ENCODE peak calls at places on chromosomes 12 and 14, in ten cellular contexts. Q is K562; T is astrocyte; W is RWPE1; V is tibial artery; H is GM13977; I is GM23338; B is IMR-90; M is activated CD8-positive, alpha-beta T cell treated with anti-CD3 and anti-CD28 coated beads for 36 hours; K is fibroblast of pulmonary artery. X is an unnamed sample.

GRCh38 chr12:119807380-119807779 is 69.7 kb downstream of the CIT start:
- DNase-seq in Q (no peak), T (no peak), W (no peak), V (no peak), H (no peak), I (no peak), B (no peak), M (no peak), K (no peak), X (no peak)

GRCh38 chr12:107845226-107845979 is 70.9 kb downstream of the ASCL4 start:
- DNase-seq in Q (no peak), T (no peak), W (no peak), V (no peak), H (no peak), I (peak), B (no peak), M (no peak), K (no peak), X (no peak)

GRCh38 chr12:32603858-32604257 is 75.2 kb upstream of the DNM1L start:
- DNase-seq in Q (no peak), T (peak), W (no peak), V (no peak), H (peak), I (no peak), B (peak), M (peak), K (peak), X (no peak)

GRCh38 chr12:107645630-107646333 is 39.8 kb upstream of the PWP1 start:
- DNase-seq in Q (no peak), T (no peak), W (no peak), V (no peak), H (no peak), I (peak), B (no peak), M (no peak), K (no peak), X (no peak)

GRCh38 chr12:122282066-122282465 is 15.8 kb upstream of the VPS33A start:
- DNase-seq in Q (no peak), T (peak), W (no peak), V (no peak), H (no peak), I (peak), B (peak), M (no peak), K (peak), X (no peak)

GRCh38 chr14:78005325-78005724 is 164.8 kb upstream of the NRXN3 start:
- DNase-seq in Q (peak), T (peak), W (peak), V (no peak), H (peak), I (no peak), B (no peak), M (no peak), K (peak), X (no peak)

GRCh38 chr12:26435005-26435404 is 239.6 kb downstream of the SSPN start:
- DNase-seq in Q (no peak), T (no peak), W (no peak), V (no peak), H (no peak), I (no peak), B (no peak), M (no peak), K (no peak), X (no peak)

GRCh38 chr12:3381059-3382047 is 109.7 kb upstream of the PRMT8 start:
- DNase-seq in Q (no peak), T (no peak), W (no peak), V (no peak), H (no peak), I (no peak), B (no peak), M (no peak), K (no peak), X (no peak)

GRCh38 chr14:65222434-65222833 is 120.1 kb upstream of the MAX start:
- DNase-seq in Q (peak), T (peak), W (peak), V (no peak), H (peak), I (peak), B (peak), M (peak), K (peak), X (peak)

GRCh38 chr12:95473947-95474817 is at the start of gene METAP2:
- DNase-seq in Q (peak), T (peak), W (peak), V (peak), H (peak), I (peak), B (peak), M (peak), K (peak), X (peak)

GRCh38 chr12:93839076-93839475 is 161.9 kb downstream of the CRADD start:
- DNase-seq in Q (no peak), T (no peak), W (peak), V (no peak), H (no peak), I (no peak), B (peak), M (no peak), K (peak), X (no peak)

GRCh38 chr14:44935155-44935554 is 26.6 kb downstream of the KLHL28 start:
- DNase-seq in Q (no peak), T (no peak), W (no peak), V (no peak), H (no peak), I (no peak), B (peak), M (no peak), K (no peak), X (no peak)

DNA sequence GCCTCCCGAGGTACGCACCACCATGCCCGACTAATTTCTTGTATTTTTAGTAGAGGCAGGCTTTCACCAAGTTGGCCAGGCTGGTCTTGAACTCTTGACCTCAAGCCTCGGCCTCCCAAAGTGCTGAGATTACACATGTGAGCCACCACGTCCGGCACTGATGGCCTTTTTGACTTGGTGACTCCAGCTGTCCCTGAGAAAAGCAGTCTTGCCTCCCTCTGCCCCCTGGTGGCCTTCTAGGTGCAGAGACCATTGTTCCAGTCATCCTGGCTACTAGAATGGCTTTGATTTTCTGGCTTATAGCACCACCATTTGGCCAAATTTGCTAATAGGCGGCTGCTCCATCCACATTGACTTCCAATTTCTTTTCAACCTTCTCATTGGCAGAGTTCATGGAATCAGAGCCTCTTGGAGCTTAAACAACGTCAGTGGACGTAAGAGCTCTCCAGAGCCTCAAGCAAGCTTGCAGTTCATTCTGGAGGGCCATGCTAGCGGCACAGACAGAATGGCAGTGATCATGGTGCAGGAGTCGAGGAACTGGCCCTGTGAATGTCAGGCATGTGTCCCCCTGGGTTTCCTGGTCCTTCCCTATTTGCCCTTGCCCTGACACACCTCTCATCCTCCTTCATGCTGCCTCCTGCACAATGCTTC is 25.4 kb upstream of the EIF4B start:
- DNase-seq in Q (peak), T (peak), W (peak), V (peak), H (peak), I (peak), B (peak), M (peak), K (peak), X (peak)
- TF ChIP-seq CTCF in Q (peak), T (peak), W (peak), V (peak), H (peak), I (peak), B (peak), M (peak), K (peak), X (peak)

DNA sequence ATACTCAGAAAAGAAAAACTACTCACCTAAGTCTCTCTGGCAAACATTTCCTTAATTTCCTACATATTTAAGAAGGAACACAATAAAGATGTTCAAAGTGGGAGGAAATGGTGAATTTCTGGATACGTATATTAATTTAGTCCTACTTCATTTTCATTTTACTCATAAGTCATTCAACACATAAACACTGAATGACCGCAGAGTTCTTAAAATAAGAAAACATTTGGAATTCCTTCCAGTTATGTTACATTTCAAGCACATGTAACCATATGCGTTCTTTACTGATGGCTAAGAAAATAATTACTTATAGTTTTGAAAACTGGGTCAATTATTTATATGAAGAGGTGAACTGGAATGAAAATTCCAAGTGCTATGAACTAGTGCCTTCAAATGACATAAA is 409.3 kb downstream of the BCAT1 start:
- DNase-seq in Q (no peak), T (no peak), W (no peak), V (no peak), H (no peak), I (no peak), B (peak), M (no peak), K (no peak), X (no peak)
- TF ChIP-seq CTCF in Q (no peak), T (no peak), W (no peak), V (no peak), H (no peak), I (no peak), B (no peak), M (no peak), K (no peak), X (no peak)

GRCh38 chr12:68001486-68002466 is 12.5 kb downstream of the IFNG-AS1 start:
- DNase-seq in Q (no peak), T (no peak), W (no peak), V (no peak), H (no peak), I (peak), B (peak), M (no peak), K (peak), X (no peak)
- TF ChIP-seq CTCF in Q (peak), T (peak), W (peak), V (no peak), H (peak), I (peak), B (peak), M (peak), K (peak), X (peak)

GRCh38 chr14:99576761-99577705 is 27.0 kb downstream of the CCDC85C start:
- DNase-seq in Q (no peak), T (peak), W (no peak), V (no peak), H (no peak), I (no peak), B (no peak), M (no peak), K (no peak), X (no peak)

GRCh38 chr14:99574099-99574880 is 29.7 kb downstream of the CCDC85C start:
- DNase-seq in Q (no peak), T (peak), W (peak), V (no peak), H (no peak), I (peak), B (peak), M (no peak), K (peak), X (no peak)

GRCh38 chr14:99576304-99576703 is 27.7 kb downstream of the CCDC85C start:
- DNase-seq in Q (no peak), T (no peak), W (no peak), V (no peak), H (no peak), I (no peak), B (no peak), M (no peak), K (no peak), X (no peak)

GRCh38 chr14:99573436-99574098 is 30.4 kb downstream of the CCDC85C start:
- DNase-seq in Q (no peak), T (no peak), W (no peak), V (no peak), H (no peak), I (no peak), B (no peak), M (no peak), K (no peak), X (no peak)

DNA sequence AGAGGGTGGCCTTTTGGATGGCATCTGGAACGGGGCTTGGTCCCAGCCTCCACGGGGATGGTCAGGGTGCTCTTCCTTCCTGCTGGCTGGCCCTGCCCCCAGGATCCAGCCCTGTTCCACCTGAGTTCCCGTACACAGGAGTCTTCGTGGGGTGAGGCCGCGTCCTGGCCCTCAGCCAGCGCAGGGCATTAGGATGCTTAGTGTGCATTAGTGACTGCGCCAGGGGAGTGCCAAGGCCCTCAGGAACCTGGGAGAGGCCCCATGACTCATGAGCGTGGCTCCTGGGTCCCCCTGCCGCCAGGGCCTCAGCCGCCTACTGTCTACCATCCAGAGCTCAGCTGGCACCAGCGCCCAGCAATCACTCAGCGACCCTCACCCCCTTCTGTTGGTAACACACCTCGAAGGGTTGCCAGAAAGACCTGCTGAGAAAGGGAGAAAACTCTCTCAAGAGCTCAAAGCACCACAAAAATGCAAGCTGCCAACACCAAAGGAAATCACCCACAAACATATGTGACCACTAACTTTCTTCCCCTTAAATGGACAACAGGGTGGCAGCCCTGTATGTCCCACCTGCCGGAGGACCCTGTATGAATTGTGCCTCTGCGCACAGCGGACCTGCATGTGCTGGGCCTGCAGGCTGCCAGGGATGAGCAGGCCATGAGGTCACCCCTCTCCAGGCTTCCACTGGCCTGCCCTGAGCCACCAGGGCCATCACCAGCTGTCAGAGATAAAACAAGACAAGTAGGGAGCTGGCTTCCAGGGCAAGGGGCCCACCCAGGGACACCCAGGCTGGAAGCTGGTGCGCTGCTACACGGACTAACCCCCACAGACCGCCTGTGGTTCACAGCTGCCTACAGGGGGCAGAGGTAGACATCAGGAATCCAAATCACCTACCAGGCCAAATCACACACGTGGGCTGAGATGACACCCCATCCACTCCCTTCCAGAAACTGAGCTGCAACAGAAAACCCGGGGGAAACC is 28.7 kb downstream of the CCDC85C start:
- DNase-seq in Q (peak), T (peak), W (peak), V (no peak), H (no peak), I (no peak), B (peak), M (peak), K (no peak), X (no peak)
- TF ChIP-seq CTCF in Q (peak), T (peak), W (no peak), V (no peak), H (peak), I (peak), B (no peak), M (no peak), K (peak), X (no peak)